ENCODE peak calls at places on chromosomes 6 and 20, in eight cellular contexts. K is KG1; J is Kasumi-1; C is cardiac fibroblast; I is CD8-positive, alpha-beta T cell; U is GM04503; Y is GM23248; V is A549. B is an unnamed sample.

GRCh38 chr20:39986231-39986904 is 702.7 kb downstream of the MAFB start:
- DNase-seq in Y (peak; percentile 74), U (peak; percentile 27), C (peak; percentile 27), J (no peak), I (no peak), V (peak; percentile 3), K (no peak), B (peak; percentile 23)

GRCh38 chr20:2807019-2807418 is 6.6 kb upstream of the CPXM1 start:
- DNase-seq in K (no peak), U (no peak), V (no peak), Y (no peak), I (no peak), C (no peak), J (no peak), B (no peak)

GRCh38 chr6:87200469-87201174 is 45.3 kb downstream of the ZNF292 start:
- DNase-seq in U (peak; percentile 19), V (no peak), J (no peak), K (no peak), C (peak; percentile 68), Y (peak; percentile 58), I (no peak), B (peak; percentile 28)

GRCh38 chr6:87922947-87923330 is 124.7 kb upstream of the SPACA1 start:
- DNase-seq in I (no peak), K (no peak), J (peak; percentile 72), U (no peak), Y (no peak), C (no peak), V (no peak), B (no peak)

GRCh38 chr6:99613705-99614429 is 7.2 kb downstream of the PRDM13 start:
- DNase-seq in U (no peak), K (no peak), Y (peak; percentile 37), J (peak; percentile 60), I (no peak), C (no peak), V (peak; percentile 16), B (no peak)

GRCh38 chr6:144063744-144064401 is 31.5 kb downstream of the SF3B5 start:
- DNase-seq in C (peak; percentile 20), I (peak; percentile 88), Y (peak; percentile 67), U (no peak), V (peak; percentile 53), K (peak; percentile 86), J (peak; percentile 86), B (peak; percentile 83)

GRCh38 chr20:46915580-46916243 is 21.1 kb downstream of the EYA2 start:
- DNase-seq in J (no peak), C (no peak), K (no peak), V (no peak), Y (no peak), I (no peak), U (no peak), B (no peak)

GRCh38 chr6:152244998-152245630 is 392.0 kb downstream of the SYNE1 start:
- DNase-seq in U (no peak), I (no peak), Y (no peak), J (no peak), K (no peak), V (no peak), C (no peak), B (no peak)

GRCh38 chr20:31698803-31699718 is 23.6 kb downstream of the BCL2L1 start:
- DNase-seq in Y (peak; percentile 94), I (no peak), C (peak; percentile 97), K (no peak), U (peak; percentile 91), V (peak; percentile 87), J (peak; percentile 30), B (peak; percentile 89)

GRCh38 chr6:46014511-46015118 is 1.0 kb downstream of the CLIC5 start:
- DNase-seq in J (no peak), K (no peak), Y (no peak), I (no peak), U (no peak), V (no peak), C (no peak), B (no peak)